ENCODE peak calls at places on chromosomes 1 and 21, in seven cellular contexts. F is aorta, B is cardiac muscle cell, C is suprapubic skin, K is astrocyte, S is small intestine, X is ascending aorta. W is an unnamed sample.

GRCh38 chr1:232575524-232576040 is 54.4 kb downstream of the SIPA1L2 start:
- DNase-seq in F (no peak), B (no peak), K (peak; percentile 42), C (no peak), S (no peak), X (no peak), W (no peak)

GRCh38 chr1:92583821-92584760 is 97.4 kb upstream of the GFI1 start:
- DNase-seq in C (no peak), K (peak; percentile 83), S (peak; percentile 52), X (no peak), F (no peak), B (no peak), W (peak; percentile 11)

GRCh38 chr1:23804183-23804582 is 3.6 kb upstream of the GALE start:
- DNase-seq in K (no peak), X (no peak), C (no peak), F (no peak), B (no peak), S (no peak), W (no peak)

GRCh38 chr1:162150112-162150511 is 80.6 kb downstream of the NOS1AP start:
- DNase-seq in X (no peak), K (no peak), C (no peak), B (no peak), S (no peak), F (no peak), W (no peak)

GRCh38 chr1:210482936-210483642 is 154.4 kb downstream of the HHAT start:
- DNase-seq in C (no peak), K (no peak), S (no peak), X (no peak), B (no peak), F (no peak), W (no peak)

GRCh38 chr1:195591917-195592672 is 1016.1 kb downstream of the KCNT2 start:
- DNase-seq in K (peak; percentile 76), C (no peak), S (no peak), B (no peak), X (no peak), F (no peak), W (peak; percentile 63)

GRCh38 chr1:3785458-3786157 is 10.7 kb downstream of the LRRC47 start:
- DNase-seq in S (peak; percentile 54), C (no peak), X (no peak), K (no peak), B (peak; percentile 45), F (no peak), W (no peak)

GRCh38 chr1:169110691-169111447 is 4.4 kb downstream of the ATP1B1 start:
- DNase-seq in K (no peak), B (no peak), X (no peak), F (no peak), S (no peak), C (no peak), W (no peak)

GRCh38 chr1:201894343-201895119 is 5.8 kb downstream of the SHISA4 start:
- DNase-seq in K (no peak), C (no peak), S (no peak), X (no peak), B (no peak), F (no peak), W (no peak)

GRCh38 chr1:165915480-165916395 is 88.3 kb downstream of the UCK2 start:
- DNase-seq in S (no peak), F (no peak), C (no peak), B (no peak), K (no peak), X (no peak), W (no peak)

GRCh38 chr21:26877015-26877414 is 31.8 kb upstream of the ADAMTS1 start:
- DNase-seq in B (no peak), F (no peak), C (no peak), X (no peak), S (no peak), K (no peak), W (no peak)

GRCh38 chr1:225817611-225818061 is 7.7 kb downstream of the EPHX1 start:
- DNase-seq in S (peak; percentile 94), F (peak; percentile 89), B (no peak), K (peak; percentile 90), C (peak; percentile 88), X (peak; percentile 84), W (peak; percentile 65)

GRCh38 chr1:42937141-42937696 is 21.4 kb downstream of the SLC2A1 start:
- DNase-seq in F (peak; percentile 23), B (no peak), S (no peak), X (no peak), C (peak; percentile 30), K (peak; percentile 59), W (no peak)

GRCh38 chr1:66336641-66336991 is 197.3 kb upstream of the SGIP1 start:
- DNase-seq in S (no peak), K (no peak), F (no peak), C (no peak), X (no peak), B (no peak), W (no peak)

GRCh38 chr1:66342707-66343106 is 191.2 kb upstream of the SGIP1 start:
- DNase-seq in X (no peak), C (no peak), K (no peak), S (no peak), B (no peak), F (no peak), W (no peak)

GRCh38 chr1:66337249-66337648 is 196.7 kb upstream of the SGIP1 start:
- DNase-seq in S (no peak), X (no peak), B (no peak), K (no peak), C (no peak), F (no peak), W (no peak)

GRCh38 chr1:66341446-66342089 is 192.4 kb upstream of the SGIP1 start:
- DNase-seq in B (no peak), F (no peak), S (no peak), C (no peak), K (no peak), X (no peak), W (no peak)

DNA sequence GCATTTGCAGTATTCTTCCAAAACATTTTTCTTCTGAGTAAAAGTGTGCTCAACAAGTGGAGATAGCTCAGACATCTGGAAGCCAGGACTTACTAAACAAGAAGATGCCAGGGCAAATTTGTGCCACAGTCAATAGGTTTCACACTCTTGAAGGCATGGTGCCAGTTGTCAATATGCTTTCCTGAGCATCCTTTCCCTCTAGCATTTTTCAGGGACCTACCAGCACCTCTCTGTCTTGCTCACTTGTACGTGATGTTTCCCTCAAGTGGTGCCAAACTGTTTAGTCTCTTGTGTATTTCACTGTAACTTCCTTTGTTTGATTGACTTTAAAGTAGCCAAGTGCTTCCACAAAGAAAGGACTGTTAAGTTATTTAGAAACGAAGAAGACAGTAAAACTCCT is 194.0 kb upstream of the SGIP1 start:
- DNase-seq in B (no peak), X (no peak), C (no peak), S (no peak), K (no peak), F (no peak), W (no peak)
- H3K27ac ChIP-seq in B (no peak overlapping the region), X (no peak overlapping the region), C (no peak overlapping the region), S (peak overlapping the region; percentile 32), K (no peak overlapping the region), F (no peak overlapping the region), W (no peak overlapping the region)

GRCh38 chr1:111449703-111450017 is 396 bp downstream of the ATP5PB start:
- DNase-seq in B (no peak), S (no peak), X (no peak), F (no peak), K (no peak), C (no peak), W (no peak)

GRCh38 chr1:111450185-111450584 is 921 bp downstream of the ATP5PB start:
- DNase-seq in C (no peak), F (no peak), B (no peak), K (no peak), S (no peak), X (no peak), W (no peak)

GRCh38 chr1:111448482-111448917 is 556 bp downstream of the WDR77 start:
- DNase-seq in S (no peak), F (no peak), X (no peak), K (peak; percentile 15), C (no peak), B (no peak), W (no peak)

GRCh38 chr1:111448918-111449702 is at the start of the genes ATP5PB and WDR77:
- DNase-seq in X (peak; percentile 89), B (peak; percentile 100), F (peak; percentile 96), S (peak; percentile 99), C (peak; percentile 97), K (peak; percentile 95), W (peak; percentile 98)

GRCh38 chr1:111446967-111447892 is 1.8 kb downstream of the WDR77 start:
- DNase-seq in S (peak; percentile 55), F (no peak), K (no peak), B (no peak), C (no peak), X (no peak), W (no peak)
- H3K27ac ChIP-seq in S (no peak overlapping the region), F (no peak overlapping the region), K (no peak overlapping the region), B (no peak overlapping the region), C (no peak overlapping the region), X (no peak overlapping the region), W (no peak overlapping the region)

GRCh38 chr1:21329209-21329844 is 39.1 kb upstream of the ECE1 start:
- DNase-seq in F (no peak), B (no peak), C (no peak), S (peak; percentile 99), X (no peak), K (no peak), W (no peak)

GRCh38 chr1:21332691-21333449 is 42.6 kb upstream of the ECE1 start:
- DNase-seq in S (no peak), B (peak; percentile 38), F (no peak), C (no peak), K (no peak), X (no peak), W (no peak)

GRCh38 chr1:21334214-21335087 is 44.2 kb upstream of the ECE1 start:
- DNase-seq in F (peak; percentile 90), X (peak; percentile 70), S (peak; percentile 67), C (no peak), B (peak; percentile 56), K (peak; percentile 94), W (no peak)

GRCh38 chr1:21333824-21334213 is 43.6 kb upstream of the ECE1 start:
- DNase-seq in K (no peak), F (no peak), X (no peak), C (no peak), S (no peak), B (no peak), W (no peak)

DNA sequence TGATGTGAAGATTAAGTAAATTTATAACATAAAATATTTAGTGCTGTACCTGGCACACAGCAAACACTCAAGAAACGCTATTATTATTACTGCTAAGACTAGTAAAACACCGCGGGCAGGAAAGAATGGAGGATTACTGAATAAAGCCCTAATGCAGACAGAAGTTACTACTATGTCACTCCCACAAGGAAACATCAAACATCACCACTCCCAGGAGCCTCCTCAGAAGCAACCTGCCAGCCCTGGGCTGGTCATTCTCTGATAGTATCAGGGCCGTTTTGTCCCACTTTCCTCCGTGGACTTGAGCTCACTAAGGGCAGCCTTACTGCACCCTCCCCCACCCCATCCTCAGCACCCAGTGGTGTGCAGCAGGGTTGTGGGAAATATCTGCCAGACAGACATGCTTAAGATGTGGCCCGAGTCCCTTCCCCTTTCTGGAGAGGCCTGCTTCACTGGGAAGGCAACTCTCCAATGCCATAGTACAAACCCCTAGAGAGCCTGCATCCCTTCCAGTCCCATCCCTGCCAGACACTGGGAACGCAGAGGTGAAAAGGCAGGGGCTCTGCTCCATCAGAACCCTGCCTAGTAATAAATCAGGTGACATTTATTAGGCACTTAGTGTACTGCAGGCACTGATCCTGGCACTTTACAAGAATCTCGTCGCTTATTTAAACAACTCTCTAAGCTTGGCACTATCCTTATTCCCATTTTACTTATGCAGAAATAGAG is 41.7 kb upstream of the ECE1 start:
- DNase-seq in S (peak; percentile 38), C (no peak), X (no peak), F (no peak), B (no peak), K (no peak), W (no peak)
- H3K27ac ChIP-seq in S (peak overlapping the region; percentile 8), C (peak overlapping the region; percentile 11), X (peak overlapping the region; percentile 97), F (peak overlapping the region; percentile 15), B (peak overlapping the region; percentile 70), K (no peak overlapping the region), W (no peak overlapping the region)

GRCh38 chr1:26537951-26538352 is 8.4 kb downstream of the RPS6KA1 start:
- DNase-seq in F (no peak), C (no peak), X (no peak), K (no peak), B (no peak), S (peak; percentile 85), W (no peak)
- H3K27ac ChIP-seq in F (no peak overlapping the region), C (no peak overlapping the region), X (no peak overlapping the region), K (no peak overlapping the region), B (no peak overlapping the region), S (no peak overlapping the region), W (no peak overlapping the region)